ENCODE peak calls at places on chromosomes 2 and 18, in nine cellular contexts. V is fibroblast of pulmonary artery; D is ACHN; J is NCI-H187 treated with DMSO at 0.1 percent for 48 hours; X is activated naive CD8-positive, alpha-beta T cell treated with anti-CD3 and anti-CD28 coated beads, Interleukin-2, amount 50 U/mL, for 24 hours; T is neuronal stem cell; Y is SK-MEL-5; I is T-helper 9 cell; E is MM.1S. B is an unnamed sample.
A peak's percentile ranks its signal among the peaks of the same experiment; 100 is the strongest.

GRCh38 chr2:204468689-204469429 is 76.4 kb upstream of the PARD3B start:
- DNase-seq in V (peak; percentile 57), D (no peak), J (no peak), X (no peak), T (no peak), Y (no peak), I (no peak), E (no peak), B (no peak)

GRCh38 chr2:88159481-88159880 is 10.7 kb upstream of the THNSL2 start:
- DNase-seq in V (no peak), D (no peak), J (no peak), X (no peak), T (no peak), Y (no peak), I (no peak), E (no peak), B (no peak)

GRCh38 chr2:1685078-1685956 is 59.0 kb downstream of the PXDN start:
- DNase-seq in V (no peak), D (no peak), J (no peak), X (no peak), T (no peak), Y (no peak), I (no peak), E (no peak), B (no peak)

GRCh38 chr2:46887028-46887885 is 28.3 kb downstream of the MCFD2 start:
- DNase-seq in V (no peak), D (no peak), J (no peak), X (no peak), T (no peak), Y (no peak), I (no peak), E (no peak), B (no peak)

GRCh38 chr2:239721991-239722759 is 303.0 kb downstream of the NDUFA10 start:
- DNase-seq in V (no peak), D (no peak), J (no peak), X (no peak), T (no peak), Y (no peak), I (no peak), E (no peak), B (no peak)

GRCh38 chr2:191043438-191043837 is 29.5 kb upstream of the STAT1 start:
- DNase-seq in V (no peak), D (no peak), J (no peak), X (no peak), T (no peak), Y (no peak), I (no peak), E (no peak), B (no peak)

GRCh38 chr2:178177066-178177679 is 17.1 kb upstream of the OSBPL6 start:
- DNase-seq in V (peak; percentile 46), D (peak; percentile 43), J (no peak), X (no peak), T (no peak), Y (no peak), I (no peak), E (no peak), B (no peak)

GRCh38 chr2:120314656-120315366 is 31.1 kb upstream of the INHBB start:
- DNase-seq in V (peak; percentile 47), D (no peak), J (no peak), X (no peak), T (no peak), Y (no peak), I (no peak), E (no peak), B (peak; percentile 46)

GRCh38 chr18:2529154-2529553 is 42.2 kb downstream of the METTL4 start:
- DNase-seq in V (peak; percentile 61), D (peak; percentile 39), J (no peak), X (no peak), T (no peak), Y (no peak), I (no peak), E (no peak), B (no peak)

GRCh38 chr2:207219716-207220414 is 54.1 kb upstream of the KLF7 start:
- DNase-seq in V (peak; percentile 73), D (no peak), J (no peak), X (no peak), T (no peak), Y (no peak), I (no peak), E (no peak), B (no peak)

GRCh38 chr2:162242586-162243304 is 500 bp downstream of the FAP start:
- DNase-seq in V (peak; percentile 91), D (no peak), J (no peak), X (no peak), T (peak; percentile 37), Y (no peak), I (no peak), E (no peak), B (no peak)

GRCh38 chr2:240637116-240637900 is 12.0 kb downstream of the GPR35 start:
- DNase-seq in V (no peak), D (no peak), J (no peak), X (no peak), T (no peak), Y (no peak), I (no peak), E (no peak), B (no peak)

GRCh38 chr2:240565267-240566202 is 2.7 kb upstream of the RNPEPL1 start:
- DNase-seq in V (peak; percentile 67), D (peak; percentile 93), J (no peak), X (peak; percentile 88), T (no peak), Y (peak; percentile 68), I (peak; percentile 83), E (peak; percentile 89), B (peak; percentile 80)

GRCh38 chr18:24219561-24220317 is 80.9 kb downstream of the CABYR start:
- DNase-seq in V (no peak), D (no peak), J (peak; percentile 16), X (no peak), T (no peak), Y (no peak), I (no peak), E (no peak), B (peak; percentile 15)

GRCh38 chr2:241053576-241054251 is 48.4 kb downstream of the MTERF4 start:
- DNase-seq in V (no peak), D (no peak), J (no peak), X (no peak), T (no peak), Y (no peak), I (no peak), E (no peak), B (no peak)

GRCh38 chr2:20164061-20164733 is 60.7 kb downstream of the SDC1 start:
- DNase-seq in V (peak; percentile 29), D (peak; percentile 23), J (no peak), X (no peak), T (no peak), Y (peak; percentile 23), I (no peak), E (no peak), B (no peak)

GRCh38 chr2:54945401-54946219 is 104.6 kb downstream of the RTN4 start:
- DNase-seq in V (peak; percentile 63), D (no peak), J (no peak), X (peak; percentile 19), T (no peak), Y (peak; percentile 51), I (no peak), E (peak; percentile 57), B (no peak)

GRCh38 chr2:27051902-27052645 is 606 bp downstream of the AGBL5 start:
- DNase-seq in V (no peak), D (no peak), J (no peak), X (no peak), T (no peak), Y (no peak), I (no peak), E (no peak), B (peak; percentile 34)

GRCh38 chr2:137886432-137886831 is 77.8 kb upstream of the HNMT start:
- DNase-seq in V (no peak), D (peak; percentile 22), J (no peak), X (no peak), T (no peak), Y (peak; percentile 69), I (no peak), E (no peak), B (no peak)

GRCh38 chr18:12420831-12421421 is 13.2 kb downstream of the PRELID3A start:
- DNase-seq in V (no peak), D (no peak), J (no peak), X (no peak), T (peak; percentile 59), Y (no peak), I (no peak), E (no peak), B (no peak)

GRCh38 chr18:12491611-12492435 is 84.1 kb downstream of the PRELID3A start:
- DNase-seq in V (no peak), D (no peak), J (no peak), X (no peak), T (no peak), Y (no peak), I (no peak), E (no peak), B (no peak)

GRCh38 chr2:190636362-190636761 is 12.5 kb upstream of the NAB1 start:
- DNase-seq in V (peak; percentile 88), D (peak; percentile 59), J (no peak), X (no peak), T (no peak), Y (no peak), I (no peak), E (no peak), B (no peak)

GRCh38 chr2:222039821-222040220 is 259.0 kb downstream of the PAX3 start:
- DNase-seq in V (no peak), D (no peak), J (no peak), X (no peak), T (no peak), Y (no peak), I (no peak), E (no peak), B (no peak)

GRCh38 chr2:241901500-241902351 is 32.2 kb downstream of the RTP5 start:
- DNase-seq in V (no peak), D (no peak), J (no peak), X (no peak), T (no peak), Y (no peak), I (no peak), E (no peak), B (no peak)

GRCh38 chr2:235311044-235311443 is 182.8 kb upstream of the AGAP1 start:
- DNase-seq in V (no peak), D (no peak), J (no peak), X (no peak), T (no peak), Y (no peak), I (no peak), E (no peak), B (no peak)

GRCh38 chr2:226548706-226549105 is 250.9 kb downstream of the IRS1 start:
- DNase-seq in V (peak; percentile 13), D (no peak), J (no peak), X (no peak), T (no peak), Y (no peak), I (no peak), E (no peak), B (no peak)